ENCODE peak calls at places on chromosome 5, in eight cellular contexts. Z, V, C, D, Q, L, S and U are unnamed samples.

GRCh38 chr5:135229679-135230132 is 169.3 kb downstream of the MACROH2A1 start:
- DNase-seq in Z (no peak), V (no peak), C (no peak), D (no peak), Q (no peak), L (no peak), S (no peak), U (no peak)

GRCh38 chr5:168865973-168866372 is 286.8 kb upstream of the PANK3 start:
- DNase-seq in Z (peak; percentile 56), V (no peak), C (no peak), D (no peak), Q (no peak), L (no peak), S (no peak), U (no peak)

GRCh38 chr5:14054111-14054854 is 88.9 kb upstream of the TRIO start:
- DNase-seq in Z (no peak), V (no peak), C (no peak), D (no peak), Q (no peak), L (peak; percentile 71), S (no peak), U (no peak)

GRCh38 chr5:140372971-140373487 is 13.0 kb downstream of the SLC4A9 start:
- DNase-seq in Z (peak; percentile 75), V (peak; percentile 4), C (peak; percentile 17), D (peak; percentile 79), Q (peak; percentile 37), L (peak; percentile 62), S (no peak), U (peak; percentile 71)

GRCh38 chr5:6950872-6951271 is 237.6 kb downstream of the TENT4A start:
- DNase-seq in Z (no peak), V (no peak), C (no peak), D (no peak), Q (no peak), L (no peak), S (no peak), U (no peak)

GRCh38 chr5:95712347-95712958 is 18.7 kb upstream of the RHOBTB3 start:
- DNase-seq in Z (no peak), V (no peak), C (no peak), D (peak; percentile 81), Q (no peak), L (peak; percentile 80), S (peak; percentile 48), U (no peak)

GRCh38 chr5:138461343-138462125 is 3.7 kb upstream of the EGR1 start:
- DNase-seq in Z (no peak), V (no peak), C (no peak), D (no peak), Q (no peak), L (peak; percentile 74), S (no peak), U (no peak)

GRCh38 chr5:6820851-6821479 is 107.7 kb downstream of the TENT4A start:
- DNase-seq in Z (peak; percentile 81), V (peak; percentile 59), C (peak; percentile 44), D (peak; percentile 46), Q (no peak), L (peak; percentile 6), S (peak; percentile 42), U (peak; percentile 59)

GRCh38 chr5:42894057-42894456 is 82.4 kb upstream of the SELENOP start:
- DNase-seq in Z (peak; percentile 29), V (no peak), C (no peak), D (no peak), Q (no peak), L (no peak), S (no peak), U (no peak)

GRCh38 chr5:143506881-143507552 is 103.5 kb upstream of the NR3C1 start:
- DNase-seq in Z (no peak), V (no peak), C (no peak), D (peak; percentile 65), Q (peak; percentile 44), L (peak; percentile 94), S (no peak), U (no peak)

GRCh38 chr5:123157797-123158528 is 68.9 kb downstream of the PRDM6 start:
- DNase-seq in Z (no peak), V (no peak), C (no peak), D (no peak), Q (no peak), L (peak; percentile 77), S (no peak), U (peak; percentile 37)

GRCh38 chr5:134464988-134465855 is 53.5 kb upstream of the CDKN2AIPNL start:
- DNase-seq in Z (no peak), V (no peak), C (no peak), D (no peak), Q (peak; percentile 12), L (no peak), S (no peak), U (no peak)

GRCh38 chr5:82159014-82159413 is 119.1 kb downstream of the RPS23 start:
- DNase-seq in Z (no peak), V (no peak), C (no peak), D (peak; percentile 18), Q (no peak), L (peak; percentile 74), S (no peak), U (no peak)

GRCh38 chr5:177253252-177253651 is 50.3 kb downstream of the RAB24 start:
- DNase-seq in Z (no peak), V (no peak), C (no peak), D (no peak), Q (no peak), L (no peak), S (no peak), U (no peak)